ENCODE peak calls at places on chromosomes 11 and 22, in six cellular contexts. One of them, this sample, is unnamed.

GRCh38 chr11:10019906-10020682 is 273.9 kb downstream of the SBF2 start:
- DNase-seq in HFFc6: no peak
- DNase-seq in activated T-cell treated with anti-CD3 and anti-CD28 coated beads, Interleukin-2, amount 50 U/mL, for 1 hour: no peak
- DNase-seq in NCI-H446 treated with DMSO at 0.1 percent for 48 hours: no peak
- DNase-seq in AG04449: no peak
- DNase-seq in HEK293T: no peak
- DNase-seq in this sample: no peak

GRCh38 chr11:2771758-2772466 is 72.1 kb upstream of the KCNQ1OT1 start:
- DNase-seq in HFFc6: no peak
- DNase-seq in activated T-cell treated with anti-CD3 and anti-CD28 coated beads, Interleukin-2, amount 50 U/mL, for 1 hour: peak
- DNase-seq in NCI-H446 treated with DMSO at 0.1 percent for 48 hours: no peak
- DNase-seq in AG04449: no peak
- DNase-seq in HEK293T: no peak
- DNase-seq in this sample: no peak

GRCh38 chr22:25372000-25372595 is 152.7 kb downstream of the CRYBB2 start:
- DNase-seq in HFFc6: no peak
- DNase-seq in activated T-cell treated with anti-CD3 and anti-CD28 coated beads, Interleukin-2, amount 50 U/mL, for 1 hour: no peak
- DNase-seq in NCI-H446 treated with DMSO at 0.1 percent for 48 hours: no peak
- DNase-seq in AG04449: no peak
- DNase-seq in HEK293T: no peak
- DNase-seq in this sample: no peak

GRCh38 chr22:28955817-28956216 is 72.4 kb downstream of the ZNRF3 start:
- DNase-seq in HFFc6: no peak
- DNase-seq in activated T-cell treated with anti-CD3 and anti-CD28 coated beads, Interleukin-2, amount 50 U/mL, for 1 hour: peak
- DNase-seq in NCI-H446 treated with DMSO at 0.1 percent for 48 hours: no peak
- DNase-seq in AG04449: no peak
- DNase-seq in HEK293T: no peak
- DNase-seq in this sample: peak

GRCh38 chr11:73157141-73158010 is 15.3 kb upstream of the FCHSD2 start:
- DNase-seq in HFFc6: peak
- DNase-seq in activated T-cell treated with anti-CD3 and anti-CD28 coated beads, Interleukin-2, amount 50 U/mL, for 1 hour: no peak
- DNase-seq in NCI-H446 treated with DMSO at 0.1 percent for 48 hours: no peak
- DNase-seq in AG04449: peak
- DNase-seq in HEK293T: no peak
- DNase-seq in this sample: no peak

GRCh38 chr22:46051646-46052045 is 74.7 kb upstream of the WNT7B start:
- DNase-seq in HFFc6: no peak
- DNase-seq in activated T-cell treated with anti-CD3 and anti-CD28 coated beads, Interleukin-2, amount 50 U/mL, for 1 hour: no peak
- DNase-seq in NCI-H446 treated with DMSO at 0.1 percent for 48 hours: no peak
- DNase-seq in AG04449: no peak
- DNase-seq in HEK293T: no peak
- DNase-seq in this sample: no peak

GRCh38 chr22:49772692-49773091 is 55.0 kb downstream of the BRD1 start:
- DNase-seq in HFFc6: no peak
- DNase-seq in activated T-cell treated with anti-CD3 and anti-CD28 coated beads, Interleukin-2, amount 50 U/mL, for 1 hour: no peak
- DNase-seq in NCI-H446 treated with DMSO at 0.1 percent for 48 hours: no peak
- DNase-seq in AG04449: no peak
- DNase-seq in HEK293T: no peak
- DNase-seq in this sample: no peak

GRCh38 chr11:80958414-80958813 is 1517.6 kb upstream of the TENM4 start:
- DNase-seq in HFFc6: no peak
- DNase-seq in activated T-cell treated with anti-CD3 and anti-CD28 coated beads, Interleukin-2, amount 50 U/mL, for 1 hour: no peak
- DNase-seq in NCI-H446 treated with DMSO at 0.1 percent for 48 hours: peak
- DNase-seq in AG04449: peak
- DNase-seq in HEK293T: no peak
- DNase-seq in this sample: no peak

GRCh38 chr11:46727952-46728658 is 9.1 kb downstream of the F2 start:
- DNase-seq in HFFc6: no peak
- DNase-seq in activated T-cell treated with anti-CD3 and anti-CD28 coated beads, Interleukin-2, amount 50 U/mL, for 1 hour: no peak
- DNase-seq in NCI-H446 treated with DMSO at 0.1 percent for 48 hours: no peak
- DNase-seq in AG04449: no peak
- DNase-seq in HEK293T: no peak
- DNase-seq in this sample: no peak

GRCh38 chr22:50186789-50187523 is 1.2 kb downstream of the TRABD start:
- DNase-seq in HFFc6: no peak
- DNase-seq in activated T-cell treated with anti-CD3 and anti-CD28 coated beads, Interleukin-2, amount 50 U/mL, for 1 hour: peak
- DNase-seq in NCI-H446 treated with DMSO at 0.1 percent for 48 hours: no peak
- DNase-seq in AG04449: no peak
- DNase-seq in HEK293T: no peak
- DNase-seq in this sample: no peak

GRCh38 chr22:49502126-49502826 is 325.4 kb downstream of the BRD1 start:
- DNase-seq in HFFc6: no peak
- DNase-seq in activated T-cell treated with anti-CD3 and anti-CD28 coated beads, Interleukin-2, amount 50 U/mL, for 1 hour: no peak
- DNase-seq in NCI-H446 treated with DMSO at 0.1 percent for 48 hours: no peak
- DNase-seq in AG04449: no peak
- DNase-seq in HEK293T: no peak
- DNase-seq in this sample: no peak

GRCh38 chr11:72771507-72771906 is 19.3 kb upstream of the ARAP1 start:
- DNase-seq in HFFc6: peak
- DNase-seq in activated T-cell treated with anti-CD3 and anti-CD28 coated beads, Interleukin-2, amount 50 U/mL, for 1 hour: no peak
- DNase-seq in NCI-H446 treated with DMSO at 0.1 percent for 48 hours: no peak
- DNase-seq in AG04449: no peak
- DNase-seq in HEK293T: no peak
- DNase-seq in this sample: no peak

GRCh38 chr11:102111011-102111786 is 952 bp downstream of the YAP1 start:
- DNase-seq in HFFc6: peak
- DNase-seq in activated T-cell treated with anti-CD3 and anti-CD28 coated beads, Interleukin-2, amount 50 U/mL, for 1 hour: no peak
- DNase-seq in NCI-H446 treated with DMSO at 0.1 percent for 48 hours: no peak
- DNase-seq in AG04449: no peak
- DNase-seq in HEK293T: peak
- DNase-seq in this sample: no peak

GRCh38 chr22:23094695-23095466 is 24.6 kb downstream of the GNAZ start:
- DNase-seq in HFFc6: no peak
- DNase-seq in activated T-cell treated with anti-CD3 and anti-CD28 coated beads, Interleukin-2, amount 50 U/mL, for 1 hour: no peak
- DNase-seq in NCI-H446 treated with DMSO at 0.1 percent for 48 hours: no peak
- DNase-seq in AG04449: no peak
- DNase-seq in HEK293T: no peak
- DNase-seq in this sample: no peak

GRCh38 chr11:128448981-128449713 is 138.2 kb downstream of the ETS1 start:
- DNase-seq in HFFc6: no peak
- DNase-seq in activated T-cell treated with anti-CD3 and anti-CD28 coated beads, Interleukin-2, amount 50 U/mL, for 1 hour: no peak
- DNase-seq in NCI-H446 treated with DMSO at 0.1 percent for 48 hours: no peak
- DNase-seq in AG04449: no peak
- DNase-seq in HEK293T: no peak
- DNase-seq in this sample: no peak

GRCh38 chr11:34564406-34564805 is 50.8 kb upstream of the ELF5 start:
- DNase-seq in HFFc6: no peak
- DNase-seq in activated T-cell treated with anti-CD3 and anti-CD28 coated beads, Interleukin-2, amount 50 U/mL, for 1 hour: no peak
- DNase-seq in NCI-H446 treated with DMSO at 0.1 percent for 48 hours: no peak
- DNase-seq in AG04449: no peak
- DNase-seq in HEK293T: no peak
- DNase-seq in this sample: no peak

GRCh38 chr22:29202231-29203192 is 3.2 kb upstream of the EMID1 start:
- DNase-seq in HFFc6: no peak
- DNase-seq in activated T-cell treated with anti-CD3 and anti-CD28 coated beads, Interleukin-2, amount 50 U/mL, for 1 hour: peak
- DNase-seq in NCI-H446 treated with DMSO at 0.1 percent for 48 hours: peak
- DNase-seq in AG04449: no peak
- DNase-seq in HEK293T: no peak
- DNase-seq in this sample: no peak

GRCh38 chr11:89625171-89625570 is 84.9 kb upstream of the TRIM77 start:
- DNase-seq in HFFc6: no peak
- DNase-seq in activated T-cell treated with anti-CD3 and anti-CD28 coated beads, Interleukin-2, amount 50 U/mL, for 1 hour: no peak
- DNase-seq in NCI-H446 treated with DMSO at 0.1 percent for 48 hours: no peak
- DNase-seq in AG04449: no peak
- DNase-seq in HEK293T: no peak
- DNase-seq in this sample: no peak

GRCh38 chr11:111917312-111917711 is 1.4 kb upstream of the C11orf52 start:
- DNase-seq in HFFc6: no peak
- DNase-seq in activated T-cell treated with anti-CD3 and anti-CD28 coated beads, Interleukin-2, amount 50 U/mL, for 1 hour: no peak
- DNase-seq in NCI-H446 treated with DMSO at 0.1 percent for 48 hours: no peak
- DNase-seq in AG04449: no peak
- DNase-seq in HEK293T: no peak
- DNase-seq in this sample: no peak

GRCh38 chr11:46890665-46891064 is 27.7 kb downstream of the LRP4 start:
- DNase-seq in HFFc6: peak
- DNase-seq in activated T-cell treated with anti-CD3 and anti-CD28 coated beads, Interleukin-2, amount 50 U/mL, for 1 hour: no peak
- DNase-seq in NCI-H446 treated with DMSO at 0.1 percent for 48 hours: no peak
- DNase-seq in AG04449: peak
- DNase-seq in HEK293T: no peak
- DNase-seq in this sample: no peak

This sample was measured in naive thymus-derived CD4-positive, alpha-beta T cell.